ENCODE peak calls at places on chromosomes 11 and 22, in four cellular contexts. One of them, this sample, is unnamed.

GRCh38 chr11:7060828-7061227 is 28.0 kb upstream of the RBMXL2 start:
- DNase-seq in uterus: no peak
- DNase-seq in psoas muscle: no peak
- DNase-seq in cardiac fibroblast: peak
- DNase-seq in this sample: peak

GRCh38 chr22:22463855-22464540 is 44.5 kb downstream of the ZNF280B start:
- DNase-seq in uterus: peak
- DNase-seq in psoas muscle: no peak
- DNase-seq in cardiac fibroblast: peak
- DNase-seq in this sample: peak

GRCh38 chr11:126415669-126416420 is 60.4 kb downstream of the ST3GAL4 start:
- DNase-seq in uterus: peak
- DNase-seq in psoas muscle: peak
- DNase-seq in cardiac fibroblast: peak
- DNase-seq in this sample: no peak

GRCh38 chr11:32723332-32723731 is 71.1 kb downstream of the CCDC73 start:
- DNase-seq in uterus: no peak
- DNase-seq in psoas muscle: no peak
- DNase-seq in cardiac fibroblast: peak
- DNase-seq in this sample: no peak

GRCh38 chr22:23113067-23113846 is 28.5 kb downstream of the RSPH14 start:
- DNase-seq in uterus: no peak
- DNase-seq in psoas muscle: peak
- DNase-seq in cardiac fibroblast: peak
- DNase-seq in this sample: peak

GRCh38 chr22:40212126-40212525 is 34.4 kb downstream of the TNRC6B start:
- DNase-seq in uterus: no peak
- DNase-seq in psoas muscle: no peak
- DNase-seq in cardiac fibroblast: peak
- DNase-seq in this sample: no peak

GRCh38 chr11:15170170-15170569 is 55.4 kb downstream of the INSC start:
- DNase-seq in uterus: no peak
- DNase-seq in psoas muscle: no peak
- DNase-seq in cardiac fibroblast: no peak
- DNase-seq in this sample: no peak

GRCh38 chr22:31952094-31952401 is 7.7 kb downstream of the YWHAH start:
- DNase-seq in uterus: no peak
- DNase-seq in psoas muscle: no peak
- DNase-seq in cardiac fibroblast: no peak
- DNase-seq in this sample: peak

GRCh38 chr11:13277719-13278619 is at the start of gene BMAL1:
- DNase-seq in uterus: peak
- DNase-seq in psoas muscle: peak
- DNase-seq in cardiac fibroblast: peak
- DNase-seq in this sample: peak

GRCh38 chr11:16536513-16536912 is 180.2 kb upstream of the SOX6 start:
- DNase-seq in uterus: no peak
- DNase-seq in psoas muscle: no peak
- DNase-seq in cardiac fibroblast: no peak
- DNase-seq in this sample: no peak

GRCh38 chr11:1229471-1230120 is 6.7 kb downstream of the MUC5B start:
- DNase-seq in uterus: no peak
- DNase-seq in psoas muscle: peak
- DNase-seq in cardiac fibroblast: no peak
- DNase-seq in this sample: no peak

GRCh38 chr11:76666408-76666807 is 4.1 kb downstream of the LRRC32 start:
- DNase-seq in uterus: peak
- DNase-seq in psoas muscle: no peak
- DNase-seq in cardiac fibroblast: peak
- DNase-seq in this sample: peak

GRCh38 chr11:47765086-47765485 is 2.1 kb downstream of the FNBP4 start:
- DNase-seq in uterus: no peak
- DNase-seq in psoas muscle: no peak
- DNase-seq in cardiac fibroblast: no peak
- DNase-seq in this sample: no peak

GRCh38 chr11:17649696-17650600 is 69.4 kb upstream of the MYOD1 start:
- DNase-seq in uterus: no peak
- DNase-seq in psoas muscle: no peak
- DNase-seq in cardiac fibroblast: no peak
- DNase-seq in this sample: peak

GRCh38 chr11:106503901-106504300 is 426.4 kb downstream of the AASDHPPT start:
- DNase-seq in uterus: no peak
- DNase-seq in psoas muscle: no peak
- DNase-seq in cardiac fibroblast: peak
- DNase-seq in this sample: peak

GRCh38 chr11:95152878-95153856 is 63.5 kb downstream of the ENDOD1 start:
- DNase-seq in uterus: no peak
- DNase-seq in psoas muscle: no peak
- DNase-seq in cardiac fibroblast: no peak
- DNase-seq in this sample: no peak

GRCh38 chr11:33857924-33858323 is 34.0 kb downstream of the LMO2 start:
- DNase-seq in uterus: peak
- DNase-seq in psoas muscle: peak
- DNase-seq in cardiac fibroblast: peak
- DNase-seq in this sample: peak

GRCh38 chr11:122478986-122479385 is 176.5 kb upstream of the UBASH3B start:
- DNase-seq in uterus: no peak
- DNase-seq in psoas muscle: no peak
- DNase-seq in cardiac fibroblast: no peak
- DNase-seq in this sample: no peak

GRCh38 chr11:122784325-122785155 is 53.8 kb upstream of the CRTAM start:
- DNase-seq in uterus: peak
- DNase-seq in psoas muscle: peak
- DNase-seq in cardiac fibroblast: peak
- DNase-seq in this sample: peak

GRCh38 chr11:68583047-68583446 is 101.3 kb upstream of the GAL start:
- DNase-seq in uterus: no peak
- DNase-seq in psoas muscle: no peak
- DNase-seq in cardiac fibroblast: peak
- DNase-seq in this sample: peak

GRCh38 chr11:125229006-125229405 is 64.5 kb downstream of the PKNOX2 start:
- DNase-seq in uterus: no peak
- DNase-seq in psoas muscle: peak
- DNase-seq in cardiac fibroblast: no peak
- DNase-seq in this sample: no peak

GRCh38 chr11:115741376-115741775 is 237.2 kb upstream of the CADM1 start:
- DNase-seq in uterus: no peak
- DNase-seq in psoas muscle: no peak
- DNase-seq in cardiac fibroblast: no peak
- DNase-seq in this sample: no peak

GRCh38 chr11:19326499-19326898 is 85.8 kb upstream of the E2F8 start:
- DNase-seq in uterus: no peak
- DNase-seq in psoas muscle: no peak
- DNase-seq in cardiac fibroblast: peak
- DNase-seq in this sample: peak

GRCh38 chr11:132588366-132588765 is 943.9 kb downstream of the OPCML start:
- DNase-seq in uterus: no peak
- DNase-seq in psoas muscle: no peak
- DNase-seq in cardiac fibroblast: no peak
- DNase-seq in this sample: no peak

GRCh38 chr22:49199224-49199623 is 628.4 kb downstream of the BRD1 start:
- DNase-seq in uterus: peak
- DNase-seq in psoas muscle: no peak
- DNase-seq in cardiac fibroblast: no peak
- DNase-seq in this sample: no peak

GRCh38 chr11:20638074-20638473 is 31.3 kb upstream of the NELL1 start:
- DNase-seq in uterus: no peak
- DNase-seq in psoas muscle: no peak
- DNase-seq in cardiac fibroblast: no peak
- DNase-seq in this sample: no peak

GRCh38 chr22:37334859-37335818 is 52.8 kb downstream of the CYTH4 start:
- DNase-seq in uterus: no peak
- DNase-seq in psoas muscle: no peak
- DNase-seq in cardiac fibroblast: no peak
- DNase-seq in this sample: no peak

GRCh38 chr11:69317401-69318092 is 23.6 kb downstream of the MYEOV start:
- DNase-seq in uterus: no peak
- DNase-seq in psoas muscle: no peak
- DNase-seq in cardiac fibroblast: peak
- DNase-seq in this sample: peak

GRCh38 chr11:71456831-71457230 is 3.8 kb downstream of the NADSYN1 start:
- DNase-seq in uterus: no peak
- DNase-seq in psoas muscle: peak
- DNase-seq in cardiac fibroblast: no peak
- DNase-seq in this sample: no peak

GRCh38 chr11:43712676-43713075 is 32.1 kb downstream of the HSD17B12 start:
- DNase-seq in uterus: no peak
- DNase-seq in psoas muscle: no peak
- DNase-seq in cardiac fibroblast: no peak
- DNase-seq in this sample: peak

DNA sequence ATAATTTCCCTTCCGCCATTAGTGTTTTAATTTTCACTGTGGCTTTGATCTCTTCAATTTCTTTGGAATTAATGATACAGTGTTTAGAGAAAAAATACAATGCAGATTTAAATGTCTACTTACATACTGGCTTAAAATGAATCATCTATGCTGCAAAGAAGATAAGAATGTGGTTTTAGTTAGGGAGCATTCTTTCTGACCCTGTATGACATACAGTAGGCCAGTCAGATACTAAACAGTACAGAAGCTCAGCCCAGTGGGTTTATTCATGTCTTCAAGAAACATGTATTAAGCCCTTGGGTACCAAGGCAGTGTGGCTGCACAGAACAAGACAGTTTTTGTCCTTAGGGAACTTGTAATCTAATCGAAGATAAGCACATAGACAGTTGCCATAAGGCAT is 268.8 kb downstream of the DDX10 start:
- DNase-seq in uterus: no peak
- DNase-seq in psoas muscle: no peak
- DNase-seq in cardiac fibroblast: peak
- DNase-seq in this sample: peak
- H3K4me3 ChIP-seq in uterus: no peak
- H3K4me3 ChIP-seq in psoas muscle: no peak
- H3K4me3 ChIP-seq in cardiac fibroblast: no peak
- H3K4me3 ChIP-seq in this sample: no peak

GRCh38 chr22:20155330-20156041 is 4.6 kb upstream of the CCDC188 start:
- DNase-seq in uterus: peak
- DNase-seq in psoas muscle: peak
- DNase-seq in cardiac fibroblast: peak
- DNase-seq in this sample: peak

GRCh38 chr22:20156042-20156389 is 5.2 kb upstream of the CCDC188 start:
- DNase-seq in uterus: no peak
- DNase-seq in psoas muscle: no peak
- DNase-seq in cardiac fibroblast: no peak
- DNase-seq in this sample: no peak

GRCh38 chr22:20156611-20157415 is 6.0 kb upstream of the CCDC188 start:
- DNase-seq in uterus: peak
- DNase-seq in psoas muscle: peak
- DNase-seq in cardiac fibroblast: peak
- DNase-seq in this sample: peak

GRCh38 chr22:20153945-20154344 is 3.1 kb upstream of the CCDC188 start:
- DNase-seq in uterus: no peak
- DNase-seq in psoas muscle: no peak
- DNase-seq in cardiac fibroblast: no peak
- DNase-seq in this sample: no peak

GRCh38 chr22:20154602-20155183 is 3.8 kb upstream of the CCDC188 start:
- DNase-seq in uterus: no peak
- DNase-seq in psoas muscle: no peak
- DNase-seq in cardiac fibroblast: no peak
- DNase-seq in this sample: no peak
- TF ChIP-seq CTCF in uterus: no peak
- TF ChIP-seq CTCF in psoas muscle: no peak
- TF ChIP-seq CTCF in cardiac fibroblast: no peak
- TF ChIP-seq CTCF in this sample: no peak

DNA sequence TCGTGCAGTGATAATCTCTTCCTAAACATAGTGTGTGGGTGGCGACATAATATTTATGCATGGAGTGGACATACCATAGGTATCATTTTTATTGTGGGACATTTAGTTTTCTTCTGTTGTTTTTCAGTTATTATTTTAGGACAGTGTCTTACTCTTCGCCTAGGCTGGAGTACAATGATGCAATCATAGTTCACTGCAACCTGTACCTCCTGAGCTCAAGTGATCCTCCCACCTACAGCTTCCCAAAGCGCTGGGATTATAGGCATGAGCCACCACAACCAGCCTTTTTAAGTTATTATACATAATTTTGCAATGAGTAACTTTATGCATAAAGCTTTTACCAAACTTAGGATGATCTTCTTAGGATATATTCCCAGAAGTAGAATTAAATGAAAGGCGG is 2.7 kb downstream of the SRRD start:
- DNase-seq in uterus: no peak
- DNase-seq in psoas muscle: no peak
- DNase-seq in cardiac fibroblast: no peak
- DNase-seq in this sample: no peak
- H3K4me3 ChIP-seq in uterus: no peak
- H3K4me3 ChIP-seq in psoas muscle: no peak
- H3K4me3 ChIP-seq in cardiac fibroblast: no peak
- H3K4me3 ChIP-seq in this sample: no peak

GRCh38 chr11:60607483-60607882 is 91.9 kb upstream of the MS4A8 start:
- DNase-seq in uterus: no peak
- DNase-seq in psoas muscle: no peak
- DNase-seq in cardiac fibroblast: no peak
- DNase-seq in this sample: no peak
- TF ChIP-seq CTCF in uterus: no peak
- TF ChIP-seq CTCF in psoas muscle: no peak
- TF ChIP-seq CTCF in cardiac fibroblast: no peak
- TF ChIP-seq CTCF in this sample: no peak

GRCh38 chr22:42688241-42688913 is 32.3 kb downstream of the A4GALT start:
- DNase-seq in uterus: peak
- DNase-seq in psoas muscle: peak
- DNase-seq in cardiac fibroblast: peak
- DNase-seq in this sample: peak
- H3K4me3 ChIP-seq in uterus: no peak
- H3K4me3 ChIP-seq in psoas muscle: peak
- H3K4me3 ChIP-seq in cardiac fibroblast: no peak
- H3K4me3 ChIP-seq in this sample: no peak

DNA sequence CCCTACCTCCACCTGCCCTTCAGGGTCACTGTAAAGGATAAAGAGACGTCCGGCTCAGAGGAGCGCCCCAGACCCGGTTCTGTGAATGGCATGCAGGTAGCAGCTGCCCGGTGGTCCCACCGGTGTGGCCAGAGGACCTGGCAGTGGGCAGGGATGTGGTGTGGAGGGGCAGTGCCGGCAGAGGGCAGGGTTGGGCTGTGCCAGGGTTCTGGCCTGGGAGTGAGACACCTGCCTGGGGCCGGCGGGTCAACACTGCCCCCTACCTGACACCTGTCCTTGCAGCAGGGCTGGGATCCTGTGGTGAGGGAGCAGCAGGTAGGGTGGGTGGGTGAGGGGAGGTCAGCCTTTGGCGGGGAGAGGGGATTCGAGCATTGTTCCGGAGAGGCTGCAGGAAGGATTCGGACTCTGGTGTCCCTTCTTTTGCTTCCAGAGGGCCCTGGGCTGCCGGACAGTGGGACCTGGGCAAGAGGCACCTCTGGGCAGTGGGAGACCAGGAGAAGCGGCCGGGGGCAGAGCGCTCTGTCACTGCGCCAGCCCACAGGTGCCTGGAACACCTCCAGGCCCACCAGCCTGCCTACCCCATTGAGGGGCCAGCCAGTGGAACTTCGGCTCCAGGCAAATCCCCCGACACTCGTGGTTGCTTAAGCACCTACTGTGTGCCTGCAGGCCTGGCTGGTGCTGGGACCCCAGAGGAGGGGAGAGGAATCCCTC is 1.6 kb upstream of the PHLDA2 start:
- DNase-seq in uterus: no peak
- DNase-seq in psoas muscle: peak
- DNase-seq in cardiac fibroblast: peak
- DNase-seq in this sample: peak
- TF ChIP-seq CTCF in uterus: peak
- TF ChIP-seq CTCF in psoas muscle: peak
- TF ChIP-seq CTCF in cardiac fibroblast: peak
- TF ChIP-seq CTCF in this sample: peak